ENCODE peak calls at places on chromosome 6, in ten cellular contexts. L is RWPE2; B is left ventricle myocardium inferior; F is aorta; R is colonic mucosa; V is body of pancreas; G is CD4-positive, alpha-beta memory T cell; W is ovary; A is right atrium auricular region; C is heart left ventricle. T is an unnamed sample. For H3K4me1, the result is how much of the 10 kb centered on the place peaks cover.

GRCh38 chr6:156946370-156946936 is 169.3 kb downstream of the ARID1B start:
- DNase-seq in L (no peak), B (no peak), F (no peak), R (no peak), V (no peak), G (no peak), W (no peak), A (no peak), C (no peak), T (no peak)

GRCh38 chr6:109082178-109082577 is 12.5 kb downstream of the SESN1 start:
- DNase-seq in L (no peak), B (no peak), F (no peak), R (no peak), V (no peak), G (no peak), W (no peak), A (no peak), C (no peak), T (no peak)

GRCh38 chr6:6882593-6882992 is 225.2 kb upstream of the RREB1 start:
- DNase-seq in L (no peak), B (no peak), F (no peak), R (no peak), V (no peak), G (no peak), W (no peak), A (no peak), C (no peak), T (no peak)

GRCh38 chr6:129342243-129342642 is 367.7 kb downstream of the ARHGAP18 start:
- DNase-seq in L (no peak), B (no peak), F (no peak), R (no peak), V (no peak), G (no peak), W (no peak), A (no peak), C (no peak), T (no peak)

GRCh38 chr6:105272783-105273182 is 93.0 kb upstream of the POPDC3 start:
- DNase-seq in L (no peak), B (no peak), F (no peak), R (no peak), V (peak), G (no peak), W (peak), A (no peak), C (no peak), T (no peak)

GRCh38 chr6:24899647-24900325 is 36.0 kb downstream of the RIPOR2 start:
- DNase-seq in L (no peak), B (no peak), F (no peak), R (no peak), V (no peak), G (peak), W (no peak), A (no peak), C (no peak), T (no peak)

GRCh38 chr6:170098428-170099170 is 192.3 kb downstream of the DLL1 start:
- DNase-seq in L (peak), B (no peak), F (peak), R (no peak), V (no peak), G (no peak), W (peak), A (peak), C (peak), T (no peak)

GRCh38 chr6:37057128-37057471 is 51.6 kb downstream of the FGD2 start:
- DNase-seq in L (no peak), B (no peak), F (no peak), R (no peak), V (no peak), G (no peak), W (no peak), A (no peak), C (no peak), T (no peak)

GRCh38 chr6:98957440-98957839 is 9.7 kb upstream of the FBXL4 start:
- DNase-seq in L (no peak), B (no peak), F (no peak), R (peak), V (no peak), G (no peak), W (no peak), A (no peak), C (no peak), T (peak)

GRCh38 chr6:33988121-33989015 is 157.5 kb downstream of the GRM4 start:
- DNase-seq in L (no peak), B (no peak), F (no peak), R (peak), V (peak), G (no peak), W (no peak), A (no peak), C (no peak), T (peak)

GRCh38 chr6:123997223-123997622 is 193.6 kb downstream of the NKAIN2 start:
- DNase-seq in L (no peak), B (no peak), F (no peak), R (no peak), V (peak), G (no peak), W (no peak), A (no peak), C (no peak), T (peak)

GRCh38 chr6:44733868-44734267 is 346.4 kb downstream of the CDC5L start:
- DNase-seq in L (no peak), B (peak), F (no peak), R (peak), V (peak), G (no peak), W (no peak), A (peak), C (peak), T (no peak)

GRCh38 chr6:38355519-38355918 is 284.2 kb downstream of the BTBD9 start:
- DNase-seq in L (no peak), B (no peak), F (no peak), R (no peak), V (no peak), G (no peak), W (no peak), A (no peak), C (no peak), T (no peak)

GRCh38 chr6:29419516-29419915 is 4.8 kb downstream of the OR12D1 start:
- DNase-seq in L (no peak), B (no peak), F (no peak), R (no peak), V (no peak), G (no peak), W (no peak), A (no peak), C (no peak), T (no peak)

GRCh38 chr6:155126727-155127439 is 131.8 kb downstream of the TIAM2 start:
- DNase-seq in L (no peak), B (no peak), F (no peak), R (no peak), V (no peak), G (no peak), W (no peak), A (no peak), C (no peak), T (peak)

GRCh38 chr6:82045965-82046756 is 201.4 kb downstream of the IBTK start:
- DNase-seq in L (no peak), B (no peak), F (no peak), R (no peak), V (no peak), G (no peak), W (no peak), A (no peak), C (no peak), T (no peak)

GRCh38 chr6:158222066-158222465 is 53.9 kb downstream of the GTF2H5 start:
- DNase-seq in L (no peak), B (no peak), F (no peak), R (no peak), V (no peak), G (no peak), W (no peak), A (no peak), C (no peak), T (peak)

GRCh38 chr6:40848038-40848437 is 191.0 kb downstream of the UNC5CL start:
- DNase-seq in L (no peak), B (no peak), F (no peak), R (peak), V (no peak), G (no peak), W (no peak), A (no peak), C (no peak), T (no peak)

GRCh38 chr6:170166511-170167122 is 124.3 kb downstream of the DLL1 start:
- DNase-seq in L (no peak), B (peak), F (peak), R (no peak), V (no peak), G (no peak), W (no peak), A (no peak), C (no peak), T (no peak)

GRCh38 chr6:145189836-145190235 is 545.5 kb downstream of the EPM2A start:
- DNase-seq in L (no peak), B (no peak), F (no peak), R (no peak), V (no peak), G (no peak), W (no peak), A (no peak), C (no peak), T (no peak)

GRCh38 chr6:42979523-42980177 is 669 bp upstream of the PEX6 start:
- DNase-seq in L (no peak), B (no peak), F (no peak), R (peak), V (no peak), G (peak), W (no peak), A (no peak), C (no peak), T (no peak)

GRCh38 chr6:42147138-42147562 is 4.7 kb upstream of the C6orf132 start:
- DNase-seq in L (no peak), B (no peak), F (no peak), R (peak), V (peak), G (no peak), W (no peak), A (no peak), C (no peak), T (no peak)

GRCh38 chr6:95017922-95018321 is 559.4 kb upstream of the MANEA start:
- DNase-seq in L (no peak), B (no peak), F (no peak), R (no peak), V (no peak), G (no peak), W (no peak), A (no peak), C (no peak), T (no peak)

GRCh38 chr6:96789871-96790270 is 47.4 kb downstream of the GPR63 start:
- DNase-seq in L (no peak), B (no peak), F (no peak), R (no peak), V (no peak), G (no peak), W (no peak), A (no peak), C (no peak), T (no peak)

GRCh38 chr6:137641474-137642077 is 147.4 kb upstream of the OLIG3 start:
- DNase-seq in L (no peak), B (peak), F (no peak), R (peak), V (peak), G (peak), W (peak), A (peak), C (peak), T (peak)

GRCh38 chr6:48747040-48747439 is 636.0 kb upstream of the PTCHD4 start:
- DNase-seq in L (no peak), B (no peak), F (no peak), R (no peak), V (no peak), G (no peak), W (no peak), A (no peak), C (no peak), T (no peak)

GRCh38 chr6:43951063-43951755 is 176.0 kb downstream of the MRPL14 start:
- DNase-seq in L (no peak), B (peak), F (peak), R (peak), V (peak), G (no peak), W (no peak), A (no peak), C (peak), T (peak)

GRCh38 chr6:81900616-81901015 is 148.1 kb upstream of the TENT5A start:
- DNase-seq in L (no peak), B (no peak), F (no peak), R (no peak), V (no peak), G (no peak), W (no peak), A (no peak), C (no peak), T (no peak)

GRCh38 chr6:159008656-159009288 is 8.8 kb upstream of the RSPH3 start:
- DNase-seq in L (no peak), B (no peak), F (no peak), R (no peak), V (no peak), G (peak), W (no peak), A (no peak), C (no peak), T (no peak)

GRCh38 chr6:35497571-35498406 is 910 bp upstream of the TEAD3 start:
- DNase-seq in L (peak), B (peak), F (peak), R (peak), V (peak), G (peak), W (peak), A (no peak), C (peak), T (peak)

GRCh38 chr6:121160276-121160675 is 174.0 kb downstream of the TBC1D32 start:
- DNase-seq in L (no peak), B (no peak), F (no peak), R (no peak), V (no peak), G (no peak), W (no peak), A (no peak), C (no peak), T (no peak)
- H3K4me1 ChIP-seq in L (under half), B (under half), F (under half), R (under half), V (under half), G (under half), W (under half), A (under half), C (under half), T (under half)

GRCh38 chr6:15350386-15351083 is 104.7 kb downstream of the JARID2 start:
- DNase-seq in L (no peak), B (no peak), F (no peak), R (no peak), V (no peak), G (no peak), W (no peak), A (no peak), C (no peak), T (no peak)
- H3K4me1 ChIP-seq in L (under half), B (under half), F (under half), R (under half), V (under half), G (under half), W (under half), A (under half), C (under half), T (under half)

GRCh38 chr6:11341867-11342266 is 109.4 kb upstream of the NEDD9 start:
- DNase-seq in L (no peak), B (no peak), F (no peak), R (no peak), V (no peak), G (no peak), W (no peak), A (no peak), C (no peak), T (no peak)

GRCh38 chr6:11343963-11344714 is 111.7 kb upstream of the NEDD9 start:
- DNase-seq in L (no peak), B (no peak), F (no peak), R (peak), V (no peak), G (no peak), W (no peak), A (no peak), C (no peak), T (no peak)

GRCh38 chr6:11350294-11350693 is 117.8 kb upstream of the NEDD9 start:
- DNase-seq in L (no peak), B (no peak), F (no peak), R (no peak), V (no peak), G (no peak), W (no peak), A (peak), C (no peak), T (no peak)

GRCh38 chr6:11349880-11350279 is 117.4 kb upstream of the NEDD9 start:
- DNase-seq in L (no peak), B (no peak), F (no peak), R (no peak), V (no peak), G (no peak), W (no peak), A (no peak), C (no peak), T (no peak)

GRCh38 chr6:11346516-11346915 is 114.0 kb upstream of the NEDD9 start:
- DNase-seq in L (no peak), B (no peak), F (no peak), R (no peak), V (no peak), G (no peak), W (no peak), A (no peak), C (no peak), T (no peak)
- H3K4me1 ChIP-seq in L (under half), B (under half), F (under half), R (under half), V (under half), G (under half), W (under half), A (under half), C (under half), T (under half)

GRCh38 chr6:3159805-3160781 is 2.7 kb upstream of the TUBB2A start:
- DNase-seq in L (no peak), B (no peak), F (peak), R (peak), V (peak), G (peak), W (no peak), A (no peak), C (peak), T (no peak)
- H3K4me1 ChIP-seq in L (under half), B (half or more), F (under half), R (under half), V (under half), G (under half), W (under half), A (under half), C (under half), T (under half)

GRCh38 chr6:167405778-167406532 is 81.1 kb downstream of the TTLL2 start:
- DNase-seq in L (no peak), B (no peak), F (no peak), R (no peak), V (no peak), G (no peak), W (no peak), A (no peak), C (no peak), T (no peak)
- H3K4me1 ChIP-seq in L (under half), B (under half), F (under half), R (under half), V (under half), G (under half), W (under half), A (under half), C (under half), T (under half)

GRCh38 chr6:125193208-125193607 is 39.6 kb downstream of the TPD52L1 start:
- DNase-seq in L (no peak), B (no peak), F (no peak), R (peak), V (no peak), G (no peak), W (no peak), A (no peak), C (no peak), T (no peak)

GRCh38 chr6:125191916-125192609 is 38.5 kb downstream of the TPD52L1 start:
- DNase-seq in L (no peak), B (peak), F (peak), R (peak), V (peak), G (peak), W (peak), A (peak), C (peak), T (peak)

GRCh38 chr6:125194980-125195379 is 41.4 kb downstream of the TPD52L1 start:
- DNase-seq in L (no peak), B (no peak), F (no peak), R (no peak), V (no peak), G (no peak), W (no peak), A (no peak), C (no peak), T (no peak)

GRCh38 chr6:125190667-125191066 is 37.1 kb downstream of the TPD52L1 start:
- DNase-seq in L (no peak), B (no peak), F (no peak), R (no peak), V (no peak), G (no peak), W (no peak), A (no peak), C (no peak), T (no peak)

DNA sequence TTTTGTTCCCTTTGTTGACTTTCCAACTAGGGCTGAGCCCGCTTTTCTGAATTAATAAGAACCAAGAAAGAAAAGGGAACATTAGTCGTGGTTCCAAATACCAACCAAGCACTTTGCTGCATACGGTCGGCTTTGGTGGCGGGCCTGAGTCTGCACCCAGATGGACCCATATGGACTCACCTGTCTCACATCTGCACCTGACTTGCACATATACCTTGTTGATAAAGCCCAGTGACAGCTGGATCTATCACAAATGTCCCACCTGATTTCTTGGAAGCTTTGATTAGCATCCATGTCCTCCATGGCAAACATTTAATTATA is 39.0 kb downstream of the TPD52L1 start:
- DNase-seq in L (no peak), B (no peak), F (no peak), R (no peak), V (no peak), G (no peak), W (no peak), A (no peak), C (no peak), T (no peak)
- H3K4me1 ChIP-seq in L (under half), B (half or more), F (under half), R (under half), V (half or more), G (under half), W (under half), A (under half), C (under half), T (under half)

T was measured in SJCRH30.